ENCODE peak calls at places on chromosome 6, in five cellular contexts. One of them, this sample, is unnamed.

GRCh38 chr6:34524989-34525388 is 31.1 kb downstream of the SPDEF start:
- DNase-seq in adrenal gland: no peak
- DNase-seq in body of pancreas: no peak
- DNase-seq in AG04449: no peak
- DNase-seq in GM12864: no peak
- DNase-seq in this sample: no peak

GRCh38 chr6:42555477-42556457 is 8.1 kb upstream of the UBR2 start:
- DNase-seq in adrenal gland: no peak
- DNase-seq in GM12864: no peak
- DNase-seq in body of pancreas: no peak
- DNase-seq in AG04449: no peak
- DNase-seq in this sample: no peak

GRCh38 chr6:68638225-68638900 is 3.3 kb downstream of the ADGRB3 start:
- DNase-seq in body of pancreas: peak; percentile 35
- DNase-seq in adrenal gland: peak; percentile 59
- DNase-seq in AG04449: no peak
- DNase-seq in GM12864: peak; percentile 12
- DNase-seq in this sample: no peak

GRCh38 chr6:78308025-78308424 is 559.3 kb upstream of the IRAK1BP1 start:
- DNase-seq in adrenal gland: no peak
- DNase-seq in AG04449: no peak
- DNase-seq in body of pancreas: peak; percentile 2
- DNase-seq in GM12864: no peak
- DNase-seq in this sample: no peak

GRCh38 chr6:158840465-158840864 is 21.3 kb upstream of the EZR start:
- DNase-seq in GM12864: no peak
- DNase-seq in AG04449: no peak
- DNase-seq in body of pancreas: no peak
- DNase-seq in adrenal gland: no peak
- DNase-seq in this sample: no peak

GRCh38 chr6:45959534-45960195 is 56.0 kb downstream of the CLIC5 start:
- DNase-seq in adrenal gland: no peak
- DNase-seq in GM12864: no peak
- DNase-seq in body of pancreas: no peak
- DNase-seq in AG04449: no peak
- DNase-seq in this sample: peak; percentile 95

GRCh38 chr6:13992417-13993055 is 67.8 kb downstream of the RNF182 start:
- DNase-seq in body of pancreas: no peak
- DNase-seq in AG04449: peak; percentile 47
- DNase-seq in GM12864: no peak
- DNase-seq in adrenal gland: no peak
- DNase-seq in this sample: no peak

GRCh38 chr6:18405477-18406293 is 18.5 kb downstream of the RNF144B start:
- DNase-seq in body of pancreas: no peak
- DNase-seq in GM12864: no peak
- DNase-seq in adrenal gland: no peak
- DNase-seq in AG04449: peak; percentile 90
- DNase-seq in this sample: peak; percentile 79

GRCh38 chr6:159890201-159890600 is 587 bp upstream of the MAS1 start:
- DNase-seq in AG04449: no peak
- DNase-seq in GM12864: no peak
- DNase-seq in adrenal gland: no peak
- DNase-seq in body of pancreas: no peak
- DNase-seq in this sample: no peak

DNA sequence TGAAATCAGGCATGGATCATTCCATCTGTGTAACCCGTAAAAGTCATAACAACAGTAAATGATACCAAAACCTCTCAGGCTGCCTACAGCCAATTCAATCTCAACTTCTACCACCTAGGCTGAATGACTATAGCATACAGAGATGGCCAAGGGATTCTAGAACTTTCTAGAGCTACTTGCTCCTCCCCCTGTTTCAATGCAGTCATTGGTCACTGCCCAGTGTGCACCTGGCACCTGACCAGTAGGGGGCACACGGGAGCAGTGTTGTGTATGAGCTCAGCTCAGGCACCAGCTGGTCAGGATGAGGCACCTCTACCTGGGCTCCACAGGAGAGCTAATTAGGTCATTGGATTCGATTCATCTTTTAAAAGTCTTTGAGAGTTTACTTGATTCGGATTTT is 86.2 kb downstream of the PLEKHG1 start:
- DNase-seq in AG04449: no peak
- DNase-seq in GM12864: peak; percentile 31
- DNase-seq in adrenal gland: no peak
- DNase-seq in body of pancreas: no peak
- DNase-seq in this sample: no peak
- H3K4me3 ChIP-seq in AG04449: no peak overlapping the region
- H3K4me3 ChIP-seq in GM12864: no peak overlapping the region
- H3K4me3 ChIP-seq in adrenal gland: no peak overlapping the region
- H3K4me3 ChIP-seq in body of pancreas: no peak overlapping the region
- H3K4me3 ChIP-seq in this sample: no peak overlapping the region

GRCh38 chr6:568954-569523 is 87.9 kb downstream of the HUS1B start:
- DNase-seq in AG04449: no peak
- DNase-seq in GM12864: no peak
- DNase-seq in body of pancreas: no peak
- DNase-seq in adrenal gland: no peak
- DNase-seq in this sample: no peak
- TF ChIP-seq CTCF in AG04449: no peak
- TF ChIP-seq CTCF in GM12864: no peak
- TF ChIP-seq CTCF in body of pancreas: no peak
- TF ChIP-seq CTCF in adrenal gland: no peak
- TF ChIP-seq CTCF in this sample: no peak

GRCh38 chr6:28353981-28354676 is 4.4 kb downstream of the ZKSCAN3 start:
- DNase-seq in adrenal gland: peak; percentile 70
- DNase-seq in GM12864: no peak
- DNase-seq in AG04449: no peak
- DNase-seq in body of pancreas: peak; percentile 62
- DNase-seq in this sample: no peak
- H3K4me3 ChIP-seq in adrenal gland: no peak overlapping the region
- H3K4me3 ChIP-seq in GM12864: no peak overlapping the region
- H3K4me3 ChIP-seq in AG04449: no peak overlapping the region
- H3K4me3 ChIP-seq in body of pancreas: no peak overlapping the region
- H3K4me3 ChIP-seq in this sample: no peak overlapping the region

DNA sequence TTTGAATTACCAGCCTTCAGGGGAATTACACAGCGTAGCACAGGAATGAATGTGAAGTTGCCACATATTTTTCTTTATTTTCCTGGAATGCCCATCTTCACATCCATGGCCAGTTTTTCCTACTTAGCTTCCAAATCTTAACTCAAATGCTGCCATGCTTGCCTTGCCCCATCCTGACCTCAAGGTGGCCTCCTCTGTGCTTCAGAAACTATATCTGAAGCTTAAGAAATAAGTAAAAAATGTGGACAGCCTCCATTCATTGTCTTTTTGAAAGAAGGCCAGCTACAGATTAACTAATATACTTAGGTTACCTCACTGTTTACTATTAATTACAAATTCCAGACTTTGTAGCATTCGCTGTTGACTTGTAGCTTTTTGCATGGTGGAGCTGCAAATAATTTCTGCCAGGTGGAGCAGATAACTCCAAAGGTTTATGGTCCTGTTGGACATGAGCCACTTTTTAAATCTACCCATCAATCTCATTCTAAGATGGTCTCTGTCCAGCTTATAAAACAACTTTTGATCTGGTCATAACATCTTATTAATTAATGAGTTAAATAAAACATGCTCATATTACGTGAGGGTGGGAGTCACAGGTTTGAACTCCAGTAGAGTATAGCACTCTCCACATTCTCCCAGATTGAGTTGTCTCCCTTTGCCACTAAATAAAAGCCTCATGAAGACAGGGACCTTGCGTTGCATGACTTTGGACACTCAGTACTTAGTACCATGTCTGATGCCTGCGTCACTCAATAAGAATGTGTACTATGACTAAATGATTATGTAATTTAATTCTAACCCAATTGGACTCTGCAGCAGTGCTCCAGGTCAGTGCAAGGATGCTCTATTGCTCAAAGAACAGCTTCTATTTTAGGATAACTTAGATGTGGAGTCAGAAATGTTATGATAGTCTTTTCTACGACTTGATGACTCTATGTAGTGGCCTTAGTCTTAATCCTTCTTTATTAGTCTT is 678.6 kb upstream of the CITED2 start:
- DNase-seq in AG04449: no peak
- DNase-seq in adrenal gland: no peak
- DNase-seq in GM12864: no peak
- DNase-seq in body of pancreas: no peak
- DNase-seq in this sample: no peak
- TF ChIP-seq CTCF in AG04449: peak; percentile 48
- TF ChIP-seq CTCF in adrenal gland: peak; percentile 4
- TF ChIP-seq CTCF in GM12864: peak; percentile 46
- TF ChIP-seq CTCF in body of pancreas: peak; percentile 30
- TF ChIP-seq CTCF in this sample: peak; percentile 69

GRCh38 chr6:10389739-10390494 is 25.0 kb downstream of the TFAP2A start:
- DNase-seq in AG04449: no peak
- DNase-seq in adrenal gland: no peak
- DNase-seq in body of pancreas: no peak
- DNase-seq in GM12864: no peak
- DNase-seq in this sample: no peak
- H3K4me3 ChIP-seq in AG04449: no peak overlapping the region
- H3K4me3 ChIP-seq in adrenal gland: no peak overlapping the region
- H3K4me3 ChIP-seq in body of pancreas: no peak overlapping the region
- H3K4me3 ChIP-seq in GM12864: no peak overlapping the region
- H3K4me3 ChIP-seq in this sample: no peak overlapping the region

This sample was measured in retinal pigment epithelial cell.